ENCODE peak calls at places on chromosomes 4 and X, in five cellular contexts. O is cardiac fibroblast; F is CD4-positive, alpha-beta T cell; U is psoas muscle; L is AG04450. K is an unnamed sample.
A peak's percentile ranks its signal among the peaks of the same experiment; 100 is the strongest.

GRCh38 chrX:150848914-150849365 is 49.5 kb downstream of the CD99L2 start:
- DNase-seq in L (no peak), F (no peak), O (no peak), U (no peak), K (no peak)

GRCh38 chr4:110119347-110119746 is 79.1 kb downstream of the ELOVL6 start:
- DNase-seq in F (no peak), O (peak; percentile 23), L (no peak), U (no peak), K (no peak)

GRCh38 chr4:121376541-121376940 is 4.3 kb downstream of the QRFPR start:
- DNase-seq in U (no peak), L (no peak), F (no peak), O (no peak), K (no peak)

GRCh38 chr4:68582339-68582717 is 6.2 kb upstream of the UGT2B17 start:
- DNase-seq in U (no peak), F (no peak), L (no peak), O (no peak), K (no peak)

GRCh38 chrX:154490021-154490413 is 412 bp downstream of the SLC10A3 start:
- DNase-seq in O (peak; percentile 52), L (no peak), U (no peak), F (no peak), K (peak; percentile 32)

GRCh38 chr4:82431026-82431745 is 796 bp downstream of the ENOPH1 start:
- DNase-seq in O (peak; percentile 28), U (no peak), L (no peak), F (peak; percentile 29), K (no peak)

GRCh38 chr4:187922274-187922673 is 73.3 kb upstream of the ZFP42 start:
- DNase-seq in O (peak; percentile 5), F (no peak), U (no peak), L (peak; percentile 59), K (no peak)

GRCh38 chr4:106149911-106150310 is 166.1 kb downstream of the TBCK start:
- DNase-seq in L (no peak), F (no peak), U (no peak), O (no peak), K (no peak)

GRCh38 chrX:109732319-109732779 is 708 bp downstream of the ACSL4 start:
- DNase-seq in F (no peak), O (peak; percentile 77), L (no peak), U (no peak), K (peak; percentile 45)

GRCh38 chr4:67261971-67262370 is 283.3 kb downstream of the CENPC start:
- DNase-seq in L (no peak), U (no peak), O (no peak), F (no peak), K (no peak)

GRCh38 chrX:107629533-107629909 is 1.2 kb downstream of the PRPS1 start:
- DNase-seq in F (no peak), U (no peak), L (no peak), O (peak; percentile 38), K (no peak)

GRCh38 chr4:54228064-54228527 is 997 bp upstream of the PDGFRA start:
- DNase-seq in F (no peak), U (peak; percentile 86), O (peak; percentile 89), L (peak; percentile 68), K (peak; percentile 70)

GRCh38 chr4:176791591-176792347 is 953 bp downstream of the VEGFC start:
- DNase-seq in O (peak; percentile 70), L (no peak), F (no peak), U (peak; percentile 52), K (peak; percentile 43)

GRCh38 chrX:16664059-16664458 is 14.1 kb downstream of the S100G start:
- DNase-seq in F (no peak), O (peak; percentile 48), L (no peak), U (no peak), K (peak; percentile 26)

GRCh38 chr4:21992330-21992729 is 43.8 kb upstream of the KCNIP4 start:
- DNase-seq in L (no peak), U (no peak), F (no peak), O (peak; percentile 5), K (peak; percentile 10)

GRCh38 chr4:173237152-173237551 is 68.5 kb downstream of the GALNT7 start:
- DNase-seq in U (no peak), L (no peak), F (no peak), O (peak; percentile 15), K (peak; percentile 4)

GRCh38 chr4:74904509-74904908 is 28.4 kb upstream of the PARM1 start:
- DNase-seq in F (no peak), U (no peak), L (no peak), O (no peak), K (no peak)

GRCh38 chr4:120071192-120071795 is 4.6 kb upstream of the MAD2L1 start:
- DNase-seq in L (no peak), U (no peak), O (peak; percentile 89), F (peak; percentile 19), K (peak; percentile 57)

GRCh38 chrX:37370499-37371141 is 21.5 kb downstream of the PRRG1 start:
- DNase-seq in F (no peak), L (no peak), O (no peak), U (peak; percentile 51), K (no peak)

GRCh38 chr4:113434247-113434587 is 327.3 kb downstream of the CAMK2D start:
- DNase-seq in F (no peak), U (no peak), O (peak; percentile 93), L (no peak), K (peak; percentile 29)

GRCh38 chr4:113575391-113575790 is 186.1 kb downstream of the CAMK2D start:
- DNase-seq in L (no peak), O (peak; percentile 65), F (no peak), U (no peak), K (peak; percentile 30)

GRCh38 chr4:11543710-11544109 is 115.0 kb upstream of the HS3ST1 start:
- DNase-seq in U (no peak), L (no peak), O (peak; percentile 51), F (no peak), K (no peak)

GRCh38 chr4:82499705-82500104 is 62.1 kb downstream of the TMEM150C start:
- DNase-seq in L (no peak), U (no peak), F (no peak), O (no peak), K (no peak)

GRCh38 chr4:158769175-158769831 is 477 bp downstream of the FNIP2 start:
- DNase-seq in U (peak; percentile 68), F (peak; percentile 17), L (no peak), O (peak; percentile 65), K (no peak)

GRCh38 chr4:126221717-126222116 is 907.0 kb downstream of the FAT4 start:
- DNase-seq in L (no peak), F (no peak), O (no peak), U (no peak), K (no peak)

GRCh38 chrX:130909469-130910136 is 6.6 kb upstream of the ENOX2 start:
- DNase-seq in O (no peak), U (no peak), L (no peak), F (no peak), K (no peak)

GRCh38 chr4:165343353-165344191 is 16.1 kb downstream of the MSMO1 start:
- DNase-seq in O (no peak), F (no peak), L (no peak), U (no peak), K (no peak)

GRCh38 chr4:172830295-172830764 is 338.3 kb upstream of the GALNT7 start:
- DNase-seq in F (no peak), O (peak; percentile 35), L (no peak), U (no peak), K (no peak)

GRCh38 chr4:53089940-53090729 is 228.0 kb downstream of the RASL11B start:
- DNase-seq in U (no peak), F (no peak), O (peak; percentile 67), L (no peak), K (no peak)

GRCh38 chr4:10028910-10029309 is 7.6 kb upstream of the SLC2A9 start:
- DNase-seq in F (no peak), O (peak; percentile 33), U (no peak), L (no peak), K (no peak)

GRCh38 chr4:20443406-20443805 is 191.7 kb downstream of the SLIT2 start:
- DNase-seq in U (no peak), L (no peak), O (no peak), F (no peak), K (no peak)

GRCh38 chr4:142893012-142893411 is 46.9 kb upstream of the INPP4B start:
- DNase-seq in F (no peak), U (no peak), L (no peak), O (no peak), K (no peak)

GRCh38 chr4:88527787-88528186 is 4.2 kb upstream of the PYURF start:
- DNase-seq in L (no peak), O (no peak), F (no peak), U (no peak), K (no peak)
- TF ChIP-seq CTCF in L (no peak), O (no peak), F (no peak), U (no peak), K (no peak)

DNA sequence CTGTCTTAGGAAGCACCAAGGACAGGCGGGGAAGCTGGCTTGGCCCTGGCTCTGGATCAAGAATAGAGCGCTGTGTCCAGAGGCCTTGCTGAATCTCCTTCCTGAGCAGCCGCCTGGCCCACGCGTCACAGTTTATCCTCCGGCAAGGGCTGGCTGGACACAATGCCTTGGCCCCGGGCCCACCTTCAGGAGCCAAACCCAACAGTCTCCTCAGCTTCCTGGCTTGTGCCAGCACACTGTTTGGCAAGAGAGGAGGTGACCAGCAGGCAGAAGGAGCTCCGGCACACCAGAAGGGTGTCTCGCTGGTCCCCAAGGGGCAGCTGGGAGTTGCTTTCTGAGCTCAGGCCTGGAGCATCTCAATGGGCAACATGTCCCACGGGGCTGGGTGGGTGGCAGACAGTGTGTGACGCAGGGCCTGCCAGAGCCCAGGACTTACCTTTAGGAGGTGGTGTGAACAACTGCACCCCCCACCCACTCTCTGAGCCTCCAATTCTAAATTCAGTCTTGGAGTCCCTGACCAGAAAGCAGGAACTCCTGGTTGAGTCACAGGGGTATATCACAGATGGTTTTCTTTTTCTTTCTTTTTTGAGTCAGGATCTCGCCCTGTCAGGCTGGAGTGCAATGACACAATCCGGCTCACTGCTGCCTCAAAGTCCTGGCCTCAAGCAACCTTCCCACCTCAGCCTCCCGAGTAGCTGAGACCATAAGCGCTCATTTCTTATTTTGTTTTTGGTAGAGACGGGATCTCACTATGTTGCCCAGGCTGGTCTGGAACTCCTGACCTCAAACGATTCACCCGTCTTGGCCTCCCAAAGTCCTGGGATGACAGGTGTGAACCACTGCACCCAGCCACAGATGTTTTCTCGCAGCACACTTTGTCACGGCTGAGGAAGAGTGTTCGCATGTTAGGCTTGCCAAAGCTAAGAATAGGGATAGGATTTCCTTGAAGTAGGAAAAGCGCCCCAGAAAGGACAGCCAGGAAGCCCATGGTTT is 361.2 kb downstream of the BCOR start:
- DNase-seq in O (peak; percentile 95), L (no peak), F (no peak), U (peak; percentile 92), K (peak; percentile 65)
- TF ChIP-seq CTCF in O (no peak), L (no peak), F (no peak), U (no peak), K (no peak)

GRCh38 chrX:148535639-148536038 is 35.2 kb downstream of the AFF2 start:
- DNase-seq in F (no peak), L (no peak), U (no peak), O (no peak), K (no peak)

GRCh38 chrX:148530464-148531077 is 30.2 kb downstream of the AFF2 start:
- DNase-seq in L (no peak), O (peak; percentile 48), U (no peak), F (no peak), K (no peak)
- TF ChIP-seq CTCF in L (peak; percentile 63), O (peak; percentile 58), U (peak; percentile 50), F (peak; percentile 56), K (peak; percentile 71)

DNA sequence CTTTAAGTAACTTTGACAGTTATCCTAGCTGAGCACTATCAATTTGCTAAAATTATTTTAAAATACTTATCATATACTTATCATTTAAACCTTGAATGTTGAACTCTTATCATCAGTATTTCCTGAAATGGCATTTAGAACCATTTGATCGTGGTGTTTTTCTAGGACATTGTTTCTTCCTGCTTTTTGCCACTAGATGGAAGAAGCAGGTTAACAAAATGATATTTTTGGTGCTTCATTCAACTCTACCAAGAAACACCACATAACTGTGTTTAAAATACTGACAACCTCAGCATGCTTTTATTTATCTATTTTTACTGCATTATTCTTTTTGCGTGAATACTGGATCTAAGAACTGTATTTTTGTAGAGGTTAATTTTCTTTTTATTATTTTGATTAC is 44.6 kb downstream of the C4orf33 start:
- DNase-seq in L (no peak), U (no peak), F (no peak), O (no peak), K (no peak)
- TF ChIP-seq CTCF in L (no peak), U (no peak), F (no peak), O (peak; percentile 6), K (peak; percentile 33)

K was measured in HFFc6.